ENCODE peak calls at places on chromosomes 11 and 22, in four cellular contexts. T is EL, G is T follicular helper cell, Q is AG04449. W is an unnamed sample.

GRCh38 chr22:46931881-46932280 is 169.4 kb downstream of the TBC1D22A start:
- DNase-seq in T (peak), G (no peak), Q (no peak), W (no peak)

GRCh38 chr22:46815896-46816721 is 53.7 kb downstream of the TBC1D22A start:
- DNase-seq in T (peak), G (no peak), Q (no peak), W (no peak)

GRCh38 chr22:29202231-29203192 is 3.2 kb upstream of the EMID1 start:
- DNase-seq in T (no peak), G (no peak), Q (no peak), W (peak)

GRCh38 chr11:132456735-132457328 is 1075.5 kb downstream of the OPCML start:
- DNase-seq in T (no peak), G (no peak), Q (no peak), W (no peak)

GRCh38 chr11:106381895-106382294 is 304.4 kb downstream of the AASDHPPT start:
- DNase-seq in T (peak), G (no peak), Q (no peak), W (no peak)

GRCh38 chr11:122069946-122070345 is 46.1 kb downstream of the BLID start:
- DNase-seq in T (peak), G (no peak), Q (no peak), W (no peak)

GRCh38 chr22:35219012-35219411 is 38.3 kb upstream of the HMGXB4 start:
- DNase-seq in T (peak), G (no peak), Q (peak), W (no peak)

GRCh38 chr22:37425800-37426531 is 1.3 kb downstream of the ELFN2 start:
- DNase-seq in T (no peak), G (no peak), Q (no peak), W (no peak)

GRCh38 chr11:125348141-125348651 is 147.9 kb downstream of the FEZ1 start:
- DNase-seq in T (no peak), G (no peak), Q (no peak), W (peak)

GRCh38 chr11:65899356-65900124 is 648 bp downstream of the FOSL1 start:
- DNase-seq in T (peak), G (peak), Q (no peak), W (peak)

GRCh38 chr11:77037057-77037456 is 2.9 kb downstream of the B3GNT6 start:
- DNase-seq in T (no peak), G (no peak), Q (no peak), W (no peak)

GRCh38 chr11:9269492-9270030 is 4.4 kb upstream of the DENND5A start:
- DNase-seq in T (peak), G (no peak), Q (no peak), W (no peak)

GRCh38 chr11:61498767-61499341 is 9.7 kb upstream of the LRRC10B start:
- DNase-seq in T (no peak), G (no peak), Q (no peak), W (no peak)

GRCh38 chr11:70521475-70522260 is 123.3 kb downstream of the CTTN start:
- DNase-seq in T (no peak), G (no peak), Q (no peak), W (no peak)

GRCh38 chr11:14500181-14500651 is 605 bp upstream of the COPB1 start:
- DNase-seq in T (peak), G (peak), Q (peak), W (peak)

GRCh38 chr11:47961383-47961782 is 19.0 kb upstream of the PTPRJ start:
- DNase-seq in T (peak), G (no peak), Q (no peak), W (no peak)

GRCh38 chr11:126473269-126473668 is 117.8 kb downstream of the ST3GAL4 start:
- DNase-seq in T (no peak), G (no peak), Q (no peak), W (no peak)

GRCh38 chr11:20731676-20732075 is 62.3 kb downstream of the NELL1 start:
- DNase-seq in T (no peak), G (no peak), Q (no peak), W (no peak)

GRCh38 chr22:39279170-39279850 is 34.5 kb upstream of the PDGFB start:
- DNase-seq in T (no peak), G (no peak), Q (no peak), W (no peak)

W was measured in activated effector memory CD4-positive, alpha-beta T cell treated with anti-CD3 and anti-CD28 coated beads, Interleukin-2, amount 50 U/mL, for 16 hours.